ENCODE peak calls at places on chromosome 14, in eight cellular contexts. P, B, L, W, V, S, D and N are unnamed samples.

GRCh38 chr14:53528114-53528513 is 375.0 kb upstream of the DDHD1 start:
- DNase-seq in W (no peak), S (no peak), B (no peak), D (no peak), L (no peak), P (peak), V (no peak), N (no peak)

GRCh38 chr14:32258574-32258973 is 55.5 kb upstream of the RNU6-8 start:
- DNase-seq in W (no peak), B (peak), P (peak), V (no peak), S (no peak), L (no peak), D (no peak), N (no peak)

GRCh38 chr14:61385002-61385685 is 63.8 kb downstream of the PRKCH start:
- DNase-seq in B (no peak), L (peak), W (no peak), P (no peak), V (no peak), D (no peak), S (no peak), N (peak)

GRCh38 chr14:50303744-50304471 is 8.1 kb downstream of the L2HGDH start:
- DNase-seq in S (peak), V (peak), W (no peak), B (no peak), D (no peak), L (peak), P (no peak), N (no peak)

GRCh38 chr14:85380891-85381290 is 149.1 kb upstream of the FLRT2 start:
- DNase-seq in S (no peak), L (no peak), W (no peak), P (no peak), B (no peak), D (no peak), V (no peak), N (no peak)

GRCh38 chr14:72781476-72782181 is 112.3 kb downstream of the DPF3 start:
- DNase-seq in W (no peak), L (no peak), S (no peak), V (no peak), P (no peak), D (no peak), B (no peak), N (no peak)

GRCh38 chr14:99524804-99525698 is 43.8 kb downstream of the CCNK start:
- DNase-seq in D (no peak), W (no peak), L (no peak), S (peak), V (no peak), B (no peak), P (no peak), N (peak)

GRCh38 chr14:29724991-29725390 is 202.7 kb downstream of the PRKD1 start:
- DNase-seq in L (no peak), D (no peak), S (no peak), P (no peak), V (peak), W (no peak), B (no peak), N (no peak)

GRCh38 chr14:74587363-74587707 is 24.7 kb downstream of the LTBP2 start:
- DNase-seq in B (no peak), V (no peak), L (no peak), P (no peak), W (no peak), S (no peak), D (no peak), N (no peak)

GRCh38 chr14:86858043-86858442 is 1134.9 kb downstream of the GALC start:
- DNase-seq in S (no peak), P (no peak), W (no peak), B (no peak), D (no peak), V (no peak), L (no peak), N (no peak)

GRCh38 chr14:103698380-103699260 is 16.6 kb downstream of the XRCC3 start:
- DNase-seq in P (no peak), D (no peak), L (peak), W (peak), S (peak), V (peak), B (no peak), N (peak)

GRCh38 chr14:95265106-95266094 is 54.3 kb downstream of the CLMN start:
- DNase-seq in S (peak), V (peak), W (no peak), D (no peak), L (peak), B (peak), P (no peak), N (peak)

GRCh38 chr14:103724116-103724515 is 8.5 kb downstream of the ZFYVE21 start:
- DNase-seq in L (no peak), W (no peak), V (peak), B (peak), S (peak), P (peak), D (no peak), N (peak)

GRCh38 chr14:105866841-105867321 is 340.5 kb downstream of the TMEM121 start:
- DNase-seq in S (peak), W (peak), D (no peak), L (no peak), P (peak), V (peak), B (peak), N (no peak)

GRCh38 chr14:23145794-23146422 is 26.9 kb upstream of the CEBPE start:
- DNase-seq in L (no peak), P (no peak), W (no peak), S (no peak), V (no peak), D (no peak), B (peak), N (no peak)

GRCh38 chr14:23142826-23143225 is 23.8 kb upstream of the CEBPE start:
- DNase-seq in S (no peak), B (no peak), L (no peak), D (no peak), P (no peak), V (no peak), W (no peak), N (no peak)

GRCh38 chr14:23146423-23146910 is 27.4 kb upstream of the CEBPE start:
- DNase-seq in B (no peak), V (no peak), S (no peak), W (no peak), P (no peak), D (no peak), L (no peak), N (no peak)

GRCh38 chr14:23141706-23142467 is 22.8 kb upstream of the CEBPE start:
- DNase-seq in S (peak), D (no peak), W (no peak), V (peak), L (no peak), B (peak), P (peak), N (peak)

DNA sequence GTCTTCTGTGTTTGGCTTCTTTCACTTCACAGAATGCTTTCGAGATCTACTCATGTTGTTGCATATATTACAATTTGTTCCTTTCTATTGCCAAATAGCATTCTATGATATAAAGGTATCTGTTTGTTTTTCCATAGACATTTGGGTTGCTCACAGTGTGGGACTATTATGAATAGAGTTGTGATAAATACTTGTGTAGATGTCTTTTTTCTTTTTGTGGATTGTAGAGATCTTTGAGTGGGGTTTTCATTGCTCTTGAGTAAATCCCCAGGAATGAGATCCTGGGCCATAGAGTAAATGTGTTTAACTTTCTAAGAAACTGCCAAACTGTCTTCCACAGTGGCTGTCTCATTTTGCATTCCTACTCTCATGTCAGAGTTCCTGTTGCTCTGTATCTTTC is 24.9 kb upstream of the CEBPE start:
- DNase-seq in S (no peak), L (no peak), V (no peak), P (no peak), B (no peak), D (no peak), W (no peak), N (no peak)
- H3K27ac ChIP-seq in S (peak), L (no peak), V (no peak), P (peak), B (peak), D (no peak), W (no peak), N (no peak)

GRCh38 chr14:90993792-90994191 is 66.6 kb downstream of the RPS6KA5 start:
- DNase-seq in B (no peak), L (no peak), P (no peak), W (no peak), S (no peak), D (no peak), V (no peak), N (no peak)
- TF ChIP-seq POLR2A in B (no peak), L (no peak), P (no peak), W (no peak), S (no peak), D (no peak), V (no peak), N (no peak)

DNA sequence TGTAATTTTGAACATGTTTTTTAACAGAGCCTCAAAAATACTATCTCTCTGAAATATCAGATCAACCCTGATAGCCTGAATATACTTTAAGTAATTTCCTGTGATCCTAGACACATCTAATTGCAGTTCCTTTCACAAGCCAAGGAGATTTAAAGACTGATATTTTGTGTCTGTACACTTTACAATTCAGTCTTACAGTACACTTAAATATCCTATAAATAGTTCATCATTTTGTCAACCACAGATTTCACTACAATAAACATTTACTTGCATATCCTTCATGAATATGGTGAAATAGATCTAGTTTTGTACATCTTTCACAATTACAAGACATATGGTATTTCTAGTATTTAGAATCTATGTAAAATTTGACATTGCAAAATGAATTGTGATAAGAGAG is 161.0 kb downstream of the PAX9 start:
- DNase-seq in P (no peak), B (no peak), W (no peak), V (no peak), D (no peak), S (no peak), L (no peak), N (no peak)
- H3K4me3 ChIP-seq in P (no peak), B (no peak), W (no peak), V (no peak), D (no peak), S (no peak), L (no peak), N (no peak)

GRCh38 chr14:68510201-68510600 is 282.7 kb downstream of the ZFP36L1 start:
- DNase-seq in S (no peak), W (peak), V (peak), D (no peak), B (peak), P (peak), L (no peak), N (no peak)
- H3K27ac ChIP-seq in S (peak), W (peak), V (peak), D (peak), B (peak), P (peak), L (peak), N (peak)

GRCh38 chr14:64506751-64507150 is 2.2 kb downstream of the ZBTB1 start:
- DNase-seq in V (no peak), L (no peak), P (no peak), D (no peak), S (no peak), B (no peak), W (no peak), N (no peak)

GRCh38 chr14:64504310-64504896 is at the start of gene ZBTB1:
- DNase-seq in W (peak), S (peak), V (peak), L (peak), D (peak), B (peak), P (peak), N (peak)

GRCh38 chr14:64503434-64504309 is at the start of gene ZBTB25:
- DNase-seq in B (peak), V (peak), W (peak), P (peak), S (peak), L (peak), D (peak), N (peak)

GRCh38 chr14:64503184-64503433 is 529 bp downstream of the ZBTB25 start:
- DNase-seq in V (no peak), P (peak), B (no peak), S (no peak), L (no peak), D (no peak), W (no peak), N (no peak)

DNA sequence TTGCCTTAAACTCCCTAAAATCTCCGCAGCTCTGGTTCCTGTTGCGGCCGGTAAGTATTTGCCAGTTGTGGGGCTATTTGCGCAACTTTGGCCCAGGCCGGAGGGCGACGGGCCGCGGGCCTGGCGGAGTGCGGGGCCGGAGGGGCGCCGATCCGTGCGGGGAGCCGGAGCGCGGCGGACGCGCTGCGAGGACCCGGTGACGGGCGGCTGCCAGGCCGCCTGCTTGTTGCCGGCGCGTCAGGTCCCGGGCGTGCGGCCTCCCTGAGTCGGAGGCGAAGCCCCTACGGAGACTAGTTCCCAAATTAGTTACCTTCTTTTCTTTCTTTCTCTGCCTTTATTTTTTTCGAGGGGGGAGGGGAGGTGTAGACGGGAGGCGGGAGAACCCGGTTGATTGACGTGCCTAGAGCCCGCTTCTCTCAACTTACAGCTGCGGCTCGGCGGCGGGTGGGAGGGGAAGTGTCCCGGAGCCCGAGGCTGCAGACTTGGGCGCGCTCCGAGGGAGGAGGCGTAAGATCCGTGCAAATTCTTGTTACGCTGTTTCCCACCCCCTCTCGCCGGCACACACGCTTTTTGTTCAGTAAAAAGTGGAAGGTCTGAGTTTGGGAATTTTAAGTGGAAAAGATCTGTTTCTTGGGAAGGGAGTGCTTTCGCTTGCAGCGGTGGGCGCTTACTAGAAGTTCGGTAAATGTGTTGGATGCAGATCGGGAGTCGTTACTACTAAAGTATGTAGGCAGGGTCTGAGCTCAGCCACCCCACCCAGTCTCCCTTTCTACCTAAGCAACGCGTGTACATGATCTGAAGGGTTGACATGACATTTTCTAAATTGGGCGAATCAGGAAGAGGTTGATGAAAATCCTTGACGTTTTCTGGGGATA is 564 bp downstream of the ZBTB1 start:
- DNase-seq in S (peak), D (peak), W (peak), V (peak), L (peak), P (peak), B (peak), N (peak)
- TF ChIP-seq POLR2A in S (no peak), D (peak), W (no peak), V (no peak), L (no peak), P (no peak), B (peak), N (no peak)

GRCh38 chr14:25055998-25056687 is 6.2 kb upstream of the STXBP6 start:
- DNase-seq in D (no peak), B (no peak), V (no peak), S (no peak), P (no peak), W (no peak), L (no peak), N (no peak)

GRCh38 chr14:25056688-25057078 is 6.7 kb upstream of the STXBP6 start:
- DNase-seq in B (no peak), S (no peak), D (no peak), V (no peak), P (no peak), L (no peak), W (no peak), N (no peak)

DNA sequence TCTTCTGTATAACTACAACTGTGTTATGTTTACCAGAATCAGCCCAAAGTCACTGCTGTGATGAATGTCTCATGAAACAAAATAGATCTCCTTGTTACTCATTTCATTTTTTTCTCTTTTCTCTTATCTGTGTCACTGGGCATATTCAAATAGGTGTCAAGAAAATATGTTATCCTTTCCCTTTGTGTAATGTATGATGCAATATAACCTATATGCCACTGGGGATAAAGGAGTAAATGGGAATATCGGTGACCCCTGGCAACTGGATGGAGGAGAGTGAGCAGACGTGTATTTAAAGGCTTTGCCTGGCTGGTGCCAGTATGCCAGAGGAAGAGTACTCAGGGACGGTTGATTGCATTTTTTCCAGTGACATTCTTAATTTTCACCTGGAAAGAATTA is 12.0 kb upstream of the STXBP6 start:
- DNase-seq in D (no peak), W (no peak), P (no peak), V (no peak), S (no peak), L (no peak), B (no peak), N (no peak)
- H3K4me3 ChIP-seq in D (no peak), W (no peak), P (no peak), V (no peak), S (no peak), L (no peak), B (no peak), N (no peak)

DNA sequence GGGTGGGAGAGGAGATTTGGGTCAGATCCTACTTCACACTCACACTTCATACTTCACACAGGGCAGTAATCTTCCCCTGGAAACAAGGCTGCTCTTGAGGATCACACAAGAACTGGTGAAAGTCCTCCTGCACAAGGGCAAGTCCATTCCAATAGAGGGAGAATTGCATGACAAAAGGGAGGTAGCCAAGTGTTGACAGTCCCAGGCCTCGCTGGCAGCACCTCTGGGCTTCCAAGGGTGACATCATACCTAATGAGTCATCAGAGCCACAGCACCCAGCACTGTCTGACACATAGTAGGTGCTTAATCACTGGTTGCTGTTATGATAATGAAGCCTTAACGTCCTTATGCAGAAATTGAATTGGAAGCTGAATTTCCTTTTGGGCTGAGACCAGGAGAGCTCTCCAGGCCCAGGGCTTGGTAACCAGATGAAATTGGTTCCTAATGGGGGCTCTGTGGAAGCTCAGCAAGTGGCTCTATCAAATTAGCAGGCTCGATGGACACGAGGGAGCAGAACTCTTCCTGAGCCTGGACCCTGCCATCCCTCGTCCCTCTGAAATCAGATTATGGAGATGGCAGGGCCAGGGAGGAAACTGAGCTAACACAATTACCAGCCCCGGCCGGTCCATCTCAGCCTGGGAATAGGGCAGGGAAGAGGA is 58.8 kb upstream of the ACTN1 start:
- DNase-seq in L (no peak), W (no peak), B (no peak), D (no peak), V (no peak), S (no peak), P (no peak), N (no peak)
- H3K27ac ChIP-seq in L (no peak), W (no peak), B (peak), D (peak), V (no peak), S (peak), P (peak), N (peak)